ENCODE peak calls at places on chromosomes 13 and 19, in four cellular contexts. L is naive thymus-derived CD4-positive, alpha-beta T cell; I is Caco-2; G is pancreas. H is an unnamed sample.

GRCh38 chr19:21022996-21023395 is 2.5 kb downstream of the ZNF430 start:
- DNase-seq in G (no peak), I (no peak), L (no peak), H (no peak)

GRCh38 chr19:13865578-13866462 is 11.1 kb upstream of the NANOS3 start:
- DNase-seq in L (no peak), G (no peak), I (no peak), H (no peak)

GRCh38 chr19:45423589-45424190 is at the start of gene ERCC1:
- DNase-seq in I (peak; percentile 99), L (peak; percentile 54), G (peak; percentile 99), H (peak; percentile 90)

GRCh38 chr19:33396701-33397535 is 23.4 kb downstream of the CEBPG start:
- DNase-seq in L (no peak), G (no peak), I (no peak), H (no peak)

GRCh38 chr19:46616631-46617322 is 8.1 kb downstream of the PTGIR start:
- DNase-seq in L (no peak), I (peak; percentile 86), G (peak; percentile 86), H (no peak)

GRCh38 chr13:73809561-73809960 is 324.6 kb downstream of the KLF12 start:
- DNase-seq in G (no peak), L (no peak), I (no peak), H (no peak)

GRCh38 chr19:4970558-4971423 is 1.9 kb downstream of the KDM4B start:
- DNase-seq in G (no peak), I (no peak), L (peak; percentile 5), H (peak; percentile 30)

GRCh38 chr13:27242642-27243185 is 8.6 kb upstream of the RPL21 start:
- DNase-seq in G (no peak), L (no peak), I (no peak), H (no peak)

GRCh38 chr13:71255633-71256032 is 611.4 kb downstream of the DACH1 start:
- DNase-seq in I (peak; percentile 8), G (no peak), L (no peak), H (no peak)

GRCh38 chr19:48152552-48152951 is 17.6 kb downstream of the LIG1 start:
- DNase-seq in G (peak; percentile 24), I (peak; percentile 64), L (peak; percentile 50), H (peak; percentile 60)

GRCh38 chr13:26698392-26699196 is 62.0 kb downstream of the GPR12 start:
- DNase-seq in G (peak; percentile 52), L (peak; percentile 79), I (peak; percentile 88), H (peak; percentile 70)

GRCh38 chr13:91045351-91046034 is 302.0 kb upstream of the MIR17HG start:
- DNase-seq in I (peak; percentile 20), G (no peak), L (no peak), H (no peak)

GRCh38 chr13:32415019-32415418 is 12.9 kb downstream of the N4BP2L1 start:
- DNase-seq in I (peak; percentile 40), L (no peak), G (no peak), H (peak; percentile 43)

GRCh38 chr13:19782049-19782726 is 557 bp downstream of the PSPC1 start:
- DNase-seq in G (peak; percentile 59), L (peak; percentile 49), I (peak; percentile 60), H (peak; percentile 50)

GRCh38 chr13:27375686-27376326 is 48.6 kb upstream of the GTF3A start:
- DNase-seq in L (peak; percentile 33), I (peak; percentile 85), G (peak; percentile 66), H (peak; percentile 42)

GRCh38 chr13:114064516-114065140 is 67.8 kb downstream of the RASA3 start:
- DNase-seq in L (no peak), G (no peak), I (peak; percentile 26), H (no peak)
- H3K4me1 ChIP-seq in L (peaks cover 60% of the 10 kb centered on the region), G (peaks cover 4% of the 10 kb centered on the region), I (peaks cover 11% of the 10 kb centered on the region), H (peaks cover 67% of the 10 kb centered on the region)

GRCh38 chr13:46367622-46368327 is 19.3 kb downstream of the RUBCNL start:
- DNase-seq in G (no peak), L (no peak), I (no peak), H (no peak)
- H3K4me1 ChIP-seq in G (no peaks in the 10 kb centered on the region), L (no peaks in the 10 kb centered on the region), I (no peaks in the 10 kb centered on the region), H (no peaks in the 10 kb centered on the region)

DNA sequence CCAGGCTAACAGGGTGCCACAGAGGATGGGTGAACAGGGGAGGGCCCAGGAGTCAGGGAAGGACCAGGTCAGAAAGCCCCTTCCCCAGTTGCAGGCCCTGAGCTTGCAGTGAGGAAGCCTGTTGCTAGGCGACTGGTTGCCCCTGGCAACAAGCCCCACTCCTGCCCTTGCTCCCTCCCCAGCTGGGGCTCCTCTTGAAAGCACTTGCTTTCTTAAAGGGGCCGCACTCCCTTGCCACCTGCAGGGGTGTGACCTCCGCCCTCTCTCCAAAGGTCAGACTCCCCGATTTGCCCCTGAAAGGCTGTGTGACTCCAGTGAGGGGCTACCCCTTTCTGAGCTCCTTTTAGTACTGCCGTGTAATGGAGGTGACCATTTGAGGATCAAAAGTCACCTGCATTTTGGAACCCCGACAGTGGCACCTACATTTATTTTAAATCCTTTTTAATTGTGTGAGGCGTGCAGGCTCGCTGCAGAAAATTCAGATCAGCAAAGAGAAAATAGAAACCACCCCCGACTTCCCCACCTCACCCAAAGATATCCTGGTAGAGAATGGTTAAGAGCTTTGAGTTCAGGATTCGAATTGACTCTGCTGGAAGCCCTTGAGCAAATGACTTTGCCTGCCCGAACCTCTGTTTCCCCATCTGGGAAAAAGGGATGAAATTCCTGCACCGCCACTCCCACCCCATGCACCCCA is 4.8 kb downstream of the FCHO1 start:
- DNase-seq in I (peak; percentile 48), L (no peak), G (no peak), H (peak; percentile 23)
- H3K4me1 ChIP-seq in I (no peaks in the 10 kb centered on the region), L (peaks cover 19% of the 10 kb centered on the region), G (no peaks in the 10 kb centered on the region), H (peaks cover 45% of the 10 kb centered on the region)

GRCh38 chr19:1094655-1094977 is 559 bp downstream of the POLR2E start:
- DNase-seq in L (no peak), G (no peak), I (no peak), H (no peak)

GRCh38 chr19:1097810-1098176 is 2.6 kb upstream of the POLR2E start:
- DNase-seq in I (peak; percentile 69), L (no peak), G (no peak), H (no peak)

GRCh38 chr19:1101337-1101698 is 2.5 kb upstream of the GPX4 start:
- DNase-seq in G (no peak), L (no peak), I (no peak), H (no peak)

GRCh38 chr19:1094978-1095701 is at the start of gene POLR2E:
- DNase-seq in L (peak; percentile 98), I (peak; percentile 97), G (peak; percentile 98), H (peak; percentile 96)

DNA sequence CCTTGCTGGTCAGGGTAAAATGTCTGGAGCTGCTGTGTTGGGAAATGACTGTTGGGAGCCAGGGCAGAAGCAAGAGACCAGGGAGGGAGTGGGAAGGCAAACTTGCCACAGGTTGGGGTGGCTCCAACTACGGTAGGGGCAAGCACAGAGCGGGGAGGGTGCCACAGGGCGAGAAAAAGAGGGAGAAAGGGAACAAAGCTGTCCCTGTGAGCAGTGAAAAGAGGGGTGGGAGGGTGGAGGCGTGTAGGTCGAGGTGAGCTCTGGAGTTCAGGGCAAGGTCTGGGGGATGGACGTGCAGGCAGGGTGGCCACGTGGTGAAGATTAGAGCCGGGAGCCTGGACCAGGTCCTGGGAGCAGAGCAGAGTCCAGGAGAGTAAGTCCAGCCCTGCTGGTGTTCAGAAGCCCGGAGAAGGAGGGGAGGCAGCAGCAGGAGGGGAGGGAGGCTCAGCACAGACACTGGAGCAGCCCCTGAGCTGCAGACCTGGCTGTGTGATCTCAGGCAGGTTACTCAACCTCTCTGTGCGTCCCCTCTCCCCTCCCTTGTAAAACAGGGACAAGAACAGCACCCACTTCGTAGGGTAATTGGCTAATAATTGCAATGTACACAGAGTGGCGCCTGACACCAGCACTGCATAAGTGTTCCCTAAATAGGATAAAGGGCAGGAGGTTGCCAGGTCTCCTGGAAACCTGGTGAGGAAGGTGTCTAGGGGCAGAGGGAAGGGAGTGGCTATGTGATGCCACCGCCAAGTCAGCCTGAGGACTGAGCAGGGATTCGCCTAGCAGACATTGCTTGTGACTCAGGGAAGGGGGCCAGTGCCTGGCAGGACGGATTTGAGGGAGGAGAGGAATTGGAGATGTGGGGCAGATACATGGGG is 3.2 kb upstream of the POLR2E start:
- DNase-seq in L (no peak), G (no peak), I (peak; percentile 57), H (no peak)
- H3K4me1 ChIP-seq in L (peaks cover 38% of the 10 kb centered on the region), G (peaks cover 12% of the 10 kb centered on the region), I (peaks cover 49% of the 10 kb centered on the region), H (peaks cover 59% of the 10 kb centered on the region)

GRCh38 chr13:40125336-40125735 is 469.9 kb downstream of the COG6 start:
- DNase-seq in I (no peak), G (no peak), L (no peak), H (no peak)
- H3K4me1 ChIP-seq in I (no peaks in the 10 kb centered on the region), G (no peaks in the 10 kb centered on the region), L (peaks cover 16% of the 10 kb centered on the region), H (peaks cover 24% of the 10 kb centered on the region)

GRCh38 chr19:56115490-56115889 is 5.6 kb downstream of the ZNF787 start:
- DNase-seq in L (no peak), G (no peak), I (no peak), H (no peak)

GRCh38 chr19:56118666-56119584 is 2.2 kb downstream of the ZNF787 start:
- DNase-seq in I (no peak), L (no peak), G (no peak), H (no peak)

GRCh38 chr19:56117889-56118288 is 3.2 kb downstream of the ZNF787 start:
- DNase-seq in G (no peak), I (no peak), L (no peak), H (no peak)

GRCh38 chr19:56116606-56117005 is 4.5 kb downstream of the ZNF787 start:
- DNase-seq in G (no peak), L (no peak), I (no peak), H (no peak)

GRCh38 chr19:56117376-56117884 is 3.7 kb downstream of the ZNF787 start:
- DNase-seq in I (no peak), G (no peak), L (no peak), H (no peak)
- H3K4me1 ChIP-seq in I (peaks cover 17% of the 10 kb centered on the region), G (peaks cover 28% of the 10 kb centered on the region), L (peaks cover 20% of the 10 kb centered on the region), H (peaks cover 26% of the 10 kb centered on the region)

DNA sequence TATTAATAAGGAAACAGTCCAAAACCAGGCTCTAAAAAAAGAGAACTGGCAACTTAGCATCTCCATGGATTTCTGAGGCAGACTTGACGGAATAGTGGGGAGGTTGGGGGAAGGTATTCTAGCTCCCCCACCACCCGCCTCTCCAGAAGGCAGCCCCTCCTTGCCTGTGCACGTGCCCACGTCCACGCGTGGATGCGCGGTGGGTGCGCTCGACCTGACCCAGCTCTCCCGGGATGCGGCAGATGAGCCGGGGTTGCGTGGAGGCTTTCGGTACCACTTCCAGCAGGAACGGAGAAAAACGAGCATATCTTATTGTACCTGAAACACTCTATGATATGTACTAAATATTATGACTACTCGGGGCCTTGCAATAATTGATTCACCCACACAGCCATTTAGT is 117.7 kb downstream of the URI1 start:
- DNase-seq in G (no peak), L (no peak), I (no peak), H (no peak)
- H3K4me1 ChIP-seq in G (no peaks in the 10 kb centered on the region), L (no peaks in the 10 kb centered on the region), I (no peaks in the 10 kb centered on the region), H (no peaks in the 10 kb centered on the region)

DNA sequence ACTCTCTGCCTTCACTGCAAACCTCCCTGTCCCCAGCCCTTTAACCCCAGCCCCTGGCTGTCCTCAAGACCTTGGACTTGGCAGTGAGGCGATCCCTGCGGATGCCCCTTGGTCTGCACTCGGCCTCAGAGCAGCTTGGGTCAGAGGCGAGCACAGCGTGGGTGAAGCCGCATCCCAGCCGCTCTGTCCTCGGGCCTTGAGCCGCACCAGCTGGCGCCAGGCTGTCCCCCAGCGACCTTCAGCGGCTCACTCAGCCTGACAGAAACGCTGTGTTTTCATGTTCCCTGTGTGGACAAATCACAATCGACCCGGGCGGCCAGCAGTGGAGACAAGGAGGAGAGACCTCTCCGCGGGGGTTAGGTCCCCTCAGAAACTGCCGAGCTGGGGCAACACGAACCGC is 52.0 kb downstream of the GNG7 start:
- DNase-seq in L (no peak), I (no peak), G (no peak), H (no peak)
- H3K4me1 ChIP-seq in L (no peaks in the 10 kb centered on the region), I (no peaks in the 10 kb centered on the region), G (no peaks in the 10 kb centered on the region), H (no peaks in the 10 kb centered on the region)

H was measured in CD4-positive, CD25-positive, alpha-beta regulatory T cell.